ENCODE peak calls at places on chromosome 19, in ten cellular contexts. Y is lung, R is H1, J is heart left ventricle, T is astrocyte, N is uterus, W is body of pancreas, U is fibroblast of lung, I is cardiac muscle cell, X is thoracic aorta. F is an unnamed sample. For H3K4me1, the result is how much of the 10 kb centered on the place peaks cover.

GRCh38 chr19:50838239-50838638 is 4.9 kb upstream of the KLK15 start:
- DNase-seq in N (no peak), I (no peak), Y (no peak), T (no peak), W (no peak), R (no peak), U (no peak), X (no peak), J (no peak), F (no peak)

GRCh38 chr19:18346091-18346490 is 5.7 kb downstream of the PGPEP1 start:
- DNase-seq in Y (no peak), X (no peak), R (no peak), U (no peak), W (no peak), T (no peak), J (no peak), I (no peak), N (no peak), F (no peak)

GRCh38 chr19:48558018-48558684 is 6.2 kb downstream of the SULT2B1 start:
- DNase-seq in J (no peak), X (no peak), Y (no peak), W (peak), I (no peak), T (peak), N (no peak), R (no peak), U (peak), F (no peak)

GRCh38 chr19:48625891-48626327 is 6.6 kb downstream of the SPHK2 start:
- DNase-seq in T (no peak), J (no peak), U (no peak), Y (no peak), W (no peak), N (no peak), R (no peak), X (no peak), I (no peak), F (no peak)

GRCh38 chr19:8506402-8506957 is 4.0 kb upstream of the PRAM1 start:
- DNase-seq in X (no peak), W (peak), U (no peak), N (no peak), Y (no peak), T (no peak), J (no peak), I (no peak), R (no peak), F (no peak)

GRCh38 chr19:56015756-56016155 is 29.2 kb downstream of the NLRP5 start:
- DNase-seq in I (peak), R (no peak), X (no peak), J (no peak), Y (no peak), W (no peak), T (no peak), U (no peak), N (no peak), F (no peak)

GRCh38 chr19:798415-799075 is 1.3 kb downstream of the PTBP1 start:
- DNase-seq in Y (no peak), T (no peak), J (peak), I (peak), U (no peak), W (peak), X (no peak), R (no peak), N (no peak), F (no peak)

GRCh38 chr19:3880471-3881271 is at the start of gene ATCAY:
- DNase-seq in U (no peak), T (no peak), J (no peak), R (no peak), X (no peak), W (no peak), N (no peak), I (peak), Y (no peak), F (no peak)

GRCh38 chr19:17947815-17948473 is 15.1 kb downstream of the CCDC124 start:
- DNase-seq in U (peak), R (peak), X (peak), W (peak), Y (peak), I (peak), N (peak), J (peak), T (peak), F (peak)

GRCh38 chr19:15195987-15196682 is 4.7 kb downstream of the NOTCH3 start:
- DNase-seq in N (no peak), I (peak), X (no peak), T (no peak), J (no peak), R (no peak), Y (peak), W (peak), U (no peak), F (no peak)

GRCh38 chr19:11181488-11181887 is 15.9 kb downstream of the KANK2 start:
- DNase-seq in T (no peak), J (no peak), I (no peak), U (no peak), W (no peak), N (no peak), Y (no peak), X (no peak), R (no peak), F (no peak)

GRCh38 chr19:5563941-5564612 is 3.7 kb downstream of the TINCR start:
- DNase-seq in R (no peak), U (no peak), J (no peak), X (no peak), W (no peak), N (no peak), I (no peak), T (no peak), Y (no peak), F (no peak)

GRCh38 chr19:14089662-14090508 is 666 bp downstream of the SAMD1 start:
- DNase-seq in J (peak), Y (no peak), R (no peak), N (peak), T (peak), W (peak), U (peak), X (no peak), I (peak), F (peak)

GRCh38 chr19:55461259-55461973 is at the start of gene ISOC2:
- DNase-seq in T (peak), J (peak), Y (peak), X (peak), N (peak), W (peak), R (peak), U (peak), I (peak), F (peak)

GRCh38 chr19:46453661-46454060 is 17.7 kb downstream of the PNMA8A start:
- DNase-seq in J (no peak), I (no peak), U (no peak), N (no peak), T (no peak), X (no peak), R (no peak), W (no peak), Y (no peak), F (no peak)

GRCh38 chr19:55333870-55334269 is 5.8 kb upstream of the KMT5C start:
- DNase-seq in W (peak), X (no peak), J (no peak), N (no peak), R (no peak), Y (no peak), U (no peak), T (no peak), I (no peak), F (no peak)

GRCh38 chr19:3506384-3507340 is 551 bp downstream of the FZR1 start:
- DNase-seq in N (no peak), R (no peak), T (no peak), I (peak), X (no peak), U (no peak), W (peak), Y (peak), J (no peak), F (peak)

GRCh38 chr19:45217193-45217956 is 27.8 kb downstream of the EXOC3L2 start:
- DNase-seq in J (no peak), W (no peak), N (no peak), R (no peak), X (no peak), T (no peak), I (peak), U (no peak), Y (no peak), F (no peak)

GRCh38 chr19:13026478-13026999 is 31.3 kb downstream of the NFIX start:
- DNase-seq in N (no peak), Y (no peak), I (no peak), U (peak), J (no peak), T (peak), R (no peak), W (peak), X (no peak), F (no peak)

GRCh38 chr19:11390359-11390758 is 6.2 kb upstream of the EPOR start:
- DNase-seq in T (no peak), X (no peak), J (no peak), Y (no peak), W (no peak), N (no peak), I (no peak), U (no peak), R (no peak), F (no peak)

GRCh38 chr19:3420909-3421619 is 54.7 kb downstream of the NFIC start:
- DNase-seq in J (no peak), Y (no peak), U (no peak), X (no peak), I (no peak), W (no peak), N (no peak), R (no peak), T (no peak), F (no peak)

GRCh38 chr19:53424968-53425597 is 6.7 kb upstream of the ZNF761 start:
- DNase-seq in R (peak), N (peak), X (peak), U (peak), I (peak), W (peak), J (peak), Y (peak), T (peak), F (peak)

GRCh38 chr19:16576690-16577530 is 4.7 kb upstream of the SLC35E1 start:
- DNase-seq in T (no peak), X (no peak), R (no peak), W (no peak), U (no peak), J (no peak), N (no peak), Y (no peak), I (no peak), F (no peak)

GRCh38 chr19:18419195-18419698 is at the start of gene SSBP4:
- DNase-seq in I (peak), W (peak), J (peak), X (no peak), U (peak), Y (no peak), T (peak), R (no peak), N (peak), F (peak)

GRCh38 chr19:10797541-10798256 is 38.3 kb downstream of the TMED1 start:
- DNase-seq in Y (no peak), U (no peak), X (no peak), W (no peak), J (no peak), I (no peak), R (no peak), T (no peak), N (no peak), F (peak)

GRCh38 chr19:5623397-5624153 is 692 bp downstream of the SAFB start:
- DNase-seq in R (no peak), W (peak), T (no peak), U (no peak), J (no peak), I (no peak), X (no peak), Y (no peak), N (no peak), F (peak)

GRCh38 chr19:7870571-7871279 is 3.5 kb downstream of the PRR36 start:
- DNase-seq in I (peak), R (peak), T (no peak), J (no peak), U (peak), N (peak), Y (peak), X (no peak), W (peak), F (peak)

GRCh38 chr19:2977686-2978466 is 512 bp downstream of the TLE6 start:
- DNase-seq in U (no peak), T (no peak), I (no peak), J (no peak), R (no peak), N (no peak), Y (no peak), X (no peak), W (peak), F (no peak)

GRCh38 chr19:3108775-3109174 is 14.6 kb downstream of the GNA11 start:
- DNase-seq in U (peak), W (peak), I (peak), J (no peak), X (no peak), N (peak), R (peak), T (peak), Y (peak), F (peak)

GRCh38 chr19:7947939-7948338 is 4.5 kb upstream of the TIMM44 start:
- DNase-seq in X (no peak), W (no peak), I (no peak), N (no peak), T (peak), J (no peak), Y (no peak), R (no peak), U (no peak), F (no peak)

GRCh38 chr19:55389386-55390317 is 3.9 kb downstream of the RPL28 start:
- DNase-seq in U (no peak), W (no peak), X (no peak), I (no peak), N (no peak), J (no peak), R (no peak), T (no peak), Y (no peak), F (no peak)

GRCh38 chr19:3210347-3211017 is 14.0 kb upstream of the CELF5 start:
- DNase-seq in W (peak), T (no peak), Y (peak), I (peak), J (no peak), R (peak), U (peak), X (no peak), N (peak), F (peak)

DNA sequence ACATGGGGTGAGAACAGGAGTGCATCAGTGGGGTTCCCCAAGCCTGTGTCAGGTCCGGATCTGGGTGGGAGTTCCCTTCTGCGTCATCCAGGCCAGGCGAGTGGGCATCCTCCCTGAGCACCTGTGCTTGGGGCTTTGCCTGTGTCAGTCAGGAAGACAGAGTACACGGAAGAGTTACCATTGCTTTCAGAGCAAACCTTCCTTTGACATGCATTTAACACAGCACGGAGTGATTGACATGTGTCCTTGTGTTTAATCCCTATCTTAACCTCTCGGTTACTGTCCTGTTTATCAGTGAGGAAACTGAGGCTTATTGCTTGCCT is 47.6 kb downstream of the CAPN12 start:
- DNase-seq in R (no peak), I (no peak), U (no peak), W (no peak), Y (no peak), T (no peak), X (no peak), J (no peak), N (no peak), F (no peak)
- H3K4me1 ChIP-seq in R (under half), I (under half), U (under half), W (half or more), Y (half or more), T (under half), X (half or more), J (half or more), N (under half), F (half or more)

GRCh38 chr19:40221858-40222619 is 3.9 kb upstream of the TTC9B start:
- DNase-seq in T (peak), N (peak), X (peak), Y (peak), I (peak), R (peak), U (peak), J (peak), W (peak), F (peak)
- H3K4me1 ChIP-seq in T (under half), N (under half), X (under half), Y (under half), I (under half), R (under half), U (under half), J (under half), W (under half), F (under half)

GRCh38 chr19:49744946-49745381 is 18.1 kb downstream of the TSKS start:
- DNase-seq in W (no peak), N (no peak), R (no peak), T (no peak), I (no peak), U (no peak), J (no peak), X (no peak), Y (no peak), F (no peak)
- H3K4me1 ChIP-seq in W (under half), N (under half), R (under half), T (under half), I (under half), U (under half), J (under half), X (under half), Y (under half), F (under half)

DNA sequence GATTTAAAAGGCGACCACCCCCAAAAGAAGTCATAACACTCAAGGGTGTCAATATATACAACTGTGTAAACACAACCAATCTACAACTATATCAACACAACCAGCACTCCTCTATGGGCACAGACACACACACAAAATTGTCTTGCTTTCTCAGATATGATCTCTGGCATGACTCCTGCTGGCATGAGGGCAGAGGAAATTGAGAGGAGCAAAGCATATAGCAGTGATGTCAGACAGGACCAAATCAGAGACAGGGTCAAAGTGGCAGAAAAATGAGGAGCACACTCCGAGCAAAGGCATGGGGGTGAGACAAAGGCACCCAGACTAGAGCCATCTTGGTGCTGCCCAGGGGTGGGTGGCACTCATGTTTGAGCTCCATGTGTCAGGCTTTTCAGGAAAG is 9.6 kb downstream of the IRGQ start:
- DNase-seq in T (no peak), R (no peak), N (no peak), U (no peak), J (no peak), W (no peak), I (no peak), X (no peak), Y (no peak), F (no peak)
- H3K4me1 ChIP-seq in T (under half), R (under half), N (under half), U (under half), J (under half), W (under half), I (under half), X (under half), Y (under half), F (under half)

DNA sequence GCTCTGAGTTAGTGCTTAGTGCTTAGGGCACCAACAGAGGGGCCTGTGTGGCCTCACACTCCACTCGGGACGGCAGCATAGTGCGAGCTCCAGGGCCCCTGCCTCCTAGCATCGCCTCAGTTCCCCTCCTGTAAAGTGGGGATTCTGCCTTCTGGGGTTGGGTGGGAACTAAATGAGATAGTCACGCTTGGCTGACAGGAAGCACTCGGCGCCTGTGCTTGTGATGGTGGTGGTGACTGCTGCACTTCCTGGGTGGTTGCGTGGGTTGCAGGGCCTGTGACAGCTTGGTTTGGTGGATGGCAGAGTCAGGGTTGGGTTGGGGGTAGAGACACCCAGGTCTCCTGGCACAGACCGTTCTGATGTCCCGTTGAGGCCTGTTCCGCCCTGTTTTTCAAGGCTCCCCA is 7.7 kb downstream of the PLEKHF1 start:
- DNase-seq in T (no peak), I (no peak), U (no peak), R (no peak), W (no peak), Y (no peak), X (no peak), J (no peak), N (no peak), F (peak)
- H3K4me1 ChIP-seq in T (under half), I (under half), U (under half), R (under half), W (half or more), Y (under half), X (half or more), J (half or more), N (under half), F (half or more)

GRCh38 chr19:42280761-42281174 is 11.7 kb downstream of the CIC start:
- DNase-seq in Y (peak), R (no peak), U (no peak), W (no peak), I (peak), J (peak), N (peak), T (peak), X (no peak), F (no peak)
- H3K4me1 ChIP-seq in Y (under half), R (under half), U (under half), W (half or more), I (half or more), J (half or more), N (under half), T (half or more), X (half or more), F (half or more)

F was measured in CD4-positive, alpha-beta memory T cell.